ENCODE peak calls at places on chromosomes 12 and 14, in seven cellular contexts. Q is left lung, Z is astrocyte of the cerebellum, B is astrocyte of the spinal cord, V is WTC11, D is H1, Y is BJ. O is an unnamed sample.

GRCh38 chr12:57726884-57727757 is 11.4 kb downstream of the AGAP2 start:
- DNase-seq in D (peak), Q (no peak), Z (no peak), V (peak), Y (no peak), B (peak), O (no peak)

GRCh38 chr12:116628450-116628793 is 69.2 kb downstream of the MAP1LC3B2 start:
- DNase-seq in Y (no peak), V (no peak), B (no peak), Q (no peak), Z (no peak), D (no peak), O (no peak)

GRCh38 chr14:80607430-80608200 is 333.9 kb downstream of the CEP128 start:
- DNase-seq in Y (no peak), Q (no peak), V (no peak), B (no peak), Z (no peak), D (no peak), O (no peak)

GRCh38 chr12:23473071-23473470 is 476.4 kb downstream of the SOX5 start:
- DNase-seq in Y (no peak), Q (no peak), V (no peak), Z (no peak), B (no peak), D (no peak), O (no peak)

GRCh38 chr12:29334911-29335310 is 46.1 kb downstream of the ERGIC2 start:
- DNase-seq in B (no peak), Z (no peak), Y (no peak), D (no peak), V (no peak), Q (no peak), O (no peak)

GRCh38 chr12:78101946-78102635 is 271.4 kb downstream of the NAV3 start:
- DNase-seq in Q (no peak), Y (no peak), D (no peak), V (peak), Z (no peak), B (no peak), O (no peak)

GRCh38 chr14:106067935-106068334 is 541.6 kb downstream of the TMEM121 start:
- DNase-seq in V (no peak), Y (no peak), B (no peak), Z (no peak), D (no peak), Q (no peak), O (no peak)

GRCh38 chr12:105850103-105850968 is 288.4 kb downstream of the NUAK1 start:
- DNase-seq in B (no peak), D (no peak), V (no peak), Q (no peak), Y (no peak), Z (no peak), O (no peak)

GRCh38 chr14:67856806-67857205 is 37.2 kb downstream of the RAD51B start:
- DNase-seq in D (no peak), V (no peak), Y (peak), Z (peak), B (peak), Q (no peak), O (no peak)

GRCh38 chr12:111748195-111748803 is 18.4 kb upstream of the ALDH2 start:
- DNase-seq in Z (no peak), Y (no peak), Q (no peak), D (no peak), V (no peak), B (no peak), O (no peak)

GRCh38 chr14:51176819-51177218 is 63.2 kb upstream of the TMX1 start:
- DNase-seq in D (no peak), V (no peak), Q (no peak), B (no peak), Y (no peak), Z (no peak), O (no peak)

GRCh38 chr12:115383668-115384067 is 699.7 kb upstream of the TBX3 start:
- DNase-seq in V (no peak), Q (no peak), B (peak), Z (peak), D (no peak), Y (no peak), O (no peak)

GRCh38 chr12:131615316-131616053 is 95.4 kb upstream of the SFSWAP start:
- DNase-seq in V (no peak), Z (no peak), Y (no peak), B (no peak), D (no peak), Q (no peak), O (no peak)

GRCh38 chr14:20498622-20499021 is 6.7 kb upstream of the RNASE10 start:
- DNase-seq in V (no peak), Z (no peak), Y (no peak), D (no peak), B (no peak), Q (no peak), O (no peak)

GRCh38 chr12:31218203-31219025 is 107.5 kb downstream of the SINHCAF start:
- DNase-seq in Z (no peak), V (peak), D (no peak), Y (no peak), B (no peak), Q (peak), O (no peak)

GRCh38 chr12:82757059-82757458 is 70.4 kb downstream of the TMTC2 start:
- DNase-seq in Z (no peak), D (no peak), V (no peak), Q (no peak), B (no peak), Y (no peak), O (no peak)

GRCh38 chr12:52568111-52568510 is 5.5 kb downstream of the KRT74 start:
- DNase-seq in B (no peak), Z (no peak), Y (no peak), V (no peak), D (no peak), Q (no peak), O (no peak)

GRCh38 chr14:71529855-71530254 is 402.4 kb upstream of the RGS6 start:
- DNase-seq in Z (peak), Q (no peak), D (no peak), Y (no peak), V (no peak), B (peak), O (no peak)

GRCh38 chr12:59708484-59708883 is 112.7 kb downstream of the SLC16A7 start:
- DNase-seq in D (no peak), Y (no peak), B (no peak), Z (no peak), V (no peak), Q (no peak), O (no peak)

GRCh38 chr12:127286281-127286680 is 980.7 kb upstream of the TMEM132C start:
- DNase-seq in D (no peak), Q (no peak), Z (no peak), V (no peak), Y (no peak), B (no peak), O (no peak)

GRCh38 chr12:104588048-104588942 is 131.5 kb downstream of the CHST11 start:
- DNase-seq in B (peak), Z (no peak), Q (no peak), Y (peak), V (no peak), D (no peak), O (no peak)

GRCh38 chr12:123075591-123076171 is 75.2 kb downstream of the PITPNM2 start:
- DNase-seq in Q (peak), B (peak), Z (no peak), Y (no peak), D (peak), V (peak), O (peak)

GRCh38 chr12:111330800-111331752 is 37.8 kb downstream of the PHETA1 start:
- DNase-seq in Y (peak), B (peak), Q (no peak), V (no peak), Z (peak), D (no peak), O (no peak)

GRCh38 chr14:31966896-31967668 is 110.0 kb upstream of the ARHGAP5 start:
- DNase-seq in Z (no peak), Q (no peak), V (no peak), D (no peak), Y (no peak), B (no peak), O (no peak)

GRCh38 chr14:92161521-92161920 is 39.8 kb downstream of the CPSF2 start:
- DNase-seq in D (no peak), Y (no peak), Z (no peak), V (no peak), B (no peak), Q (no peak), O (no peak)

GRCh38 chr12:67750528-67751183 is 102.1 kb downstream of the DYRK2 start:
- DNase-seq in Z (no peak), D (no peak), V (no peak), Q (no peak), Y (no peak), B (no peak), O (no peak)

GRCh38 chr14:35355981-35356839 is 48.3 kb downstream of the NFKBIA start:
- DNase-seq in V (no peak), D (no peak), Y (peak), Z (no peak), B (no peak), Q (no peak), O (no peak)

GRCh38 chr12:51818567-51819300 is 29.8 kb downstream of the FIGNL2 start:
- DNase-seq in V (no peak), Z (peak), D (no peak), B (peak), Y (peak), Q (no peak), O (no peak)

GRCh38 chr12:65152012-65152411 is 17.4 kb upstream of the LEMD3 start:
- DNase-seq in D (no peak), Y (no peak), B (no peak), Q (no peak), Z (no peak), V (no peak), O (no peak)

GRCh38 chr12:109052415-109053323 is at the start of gene USP30:
- DNase-seq in Q (peak), D (peak), B (peak), Z (peak), V (peak), Y (no peak), O (peak)

GRCh38 chr12:105104762-105105161 is 2.8 kb upstream of the WASHC4 start:
- DNase-seq in V (no peak), D (no peak), B (no peak), Y (no peak), Z (no peak), Q (no peak), O (no peak)

GRCh38 chr12:124564232-124564958 is 3.0 kb downstream of the NCOR2 start:
- DNase-seq in Z (no peak), V (no peak), B (no peak), Q (no peak), Y (no peak), D (no peak), O (no peak)

GRCh38 chr12:95790912-95791849 is 617 bp upstream of the NTN4 start:
- DNase-seq in D (peak), B (no peak), Z (no peak), V (peak), Q (peak), Y (no peak), O (peak)

GRCh38 chr12:111597731-111598636 is 1.1 kb downstream of the ATXN2 start:
- DNase-seq in D (peak), Z (no peak), B (peak), Y (no peak), Q (peak), V (peak), O (peak)

GRCh38 chr12:107385518-107385917 is 292.2 kb upstream of the CRY1 start:
- DNase-seq in Y (no peak), Q (no peak), Z (no peak), V (no peak), D (no peak), B (peak), O (no peak)

DNA sequence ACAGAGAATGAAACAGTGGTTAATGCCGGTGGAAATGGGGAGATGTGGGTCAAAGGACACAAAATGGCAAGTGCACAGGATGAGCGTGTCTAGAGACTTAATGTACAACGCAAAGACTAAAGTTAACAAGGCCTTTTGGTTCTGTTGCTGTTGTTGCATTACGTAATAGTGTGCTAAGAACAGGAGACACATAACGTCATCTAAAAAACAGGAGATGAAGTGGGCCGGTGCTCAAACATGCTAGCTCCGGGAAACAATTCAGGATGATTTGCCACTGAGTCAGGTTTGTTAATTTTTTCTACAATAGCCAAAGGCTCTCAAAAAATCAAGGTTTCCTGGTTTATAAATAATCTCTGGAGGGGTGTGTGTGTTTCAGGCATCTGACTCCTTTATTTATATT is 55.5 kb downstream of the ETV6 start:
- DNase-seq in Y (peak), V (no peak), D (no peak), B (peak), Z (peak), Q (no peak), O (no peak)
- TF ChIP-seq CTCF in Y (no peak), V (no peak), D (no peak), B (no peak), Z (no peak), Q (no peak), O (no peak)

GRCh38 chr12:90102957-90103652 is 394.5 kb upstream of the ATP2B1 start:
- DNase-seq in Y (no peak), V (no peak), B (peak), Z (peak), D (no peak), Q (no peak), O (no peak)
- TF ChIP-seq CTCF in Y (peak), V (peak), B (peak), Z (peak), D (no peak), Q (peak), O (peak)

GRCh38 chr14:69299286-69300035 is 39.5 kb downstream of the GALNT16 start:
- DNase-seq in Z (no peak), V (peak), Y (no peak), Q (no peak), B (no peak), D (peak), O (no peak)
- TF ChIP-seq CTCF in Z (peak), V (no peak), Y (peak), Q (no peak), B (peak), D (peak), O (no peak)

DNA sequence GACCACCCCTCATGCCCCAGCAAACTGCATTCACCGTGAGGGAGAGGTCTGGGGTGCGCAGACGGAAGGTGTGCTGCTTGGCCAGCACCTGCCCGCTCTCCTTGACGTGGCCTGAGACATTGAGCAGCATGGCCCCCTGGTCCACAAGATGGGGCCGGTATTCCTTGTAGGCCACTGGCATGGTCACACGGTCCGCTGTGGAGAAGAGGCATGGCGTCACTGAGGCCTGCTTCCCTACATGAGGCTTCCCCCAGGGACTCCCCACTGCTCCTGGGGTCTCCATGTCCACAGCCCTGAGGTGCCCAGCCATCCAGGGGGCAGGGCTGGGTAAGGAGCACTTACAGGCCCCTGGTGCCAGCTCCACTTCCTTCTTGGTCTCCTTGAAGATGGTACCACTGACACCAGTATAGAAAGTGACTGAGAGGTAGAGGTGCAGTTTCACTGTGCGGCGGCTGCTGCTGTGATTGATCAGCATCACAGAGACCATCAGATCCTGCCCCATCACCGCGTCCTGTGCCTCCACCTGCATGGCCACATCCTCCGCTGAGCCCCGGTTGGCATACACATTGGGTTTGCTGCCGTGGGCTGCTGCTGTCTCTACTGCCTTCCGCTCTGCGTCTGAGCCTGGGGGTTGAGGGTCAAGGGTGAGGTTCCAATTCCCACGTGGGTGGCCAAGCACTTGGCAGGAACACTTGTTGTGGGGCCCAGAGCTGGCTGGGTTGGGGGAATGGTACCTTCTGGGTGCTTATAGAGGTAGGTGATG is 8.2 kb downstream of the TGM1 start:
- DNase-seq in V (no peak), D (no peak), Z (no peak), Q (peak), Y (no peak), B (no peak), O (no peak)
- TF ChIP-seq CTCF in V (no peak), D (no peak), Z (no peak), Q (no peak), Y (no peak), B (no peak), O (no peak)

DNA sequence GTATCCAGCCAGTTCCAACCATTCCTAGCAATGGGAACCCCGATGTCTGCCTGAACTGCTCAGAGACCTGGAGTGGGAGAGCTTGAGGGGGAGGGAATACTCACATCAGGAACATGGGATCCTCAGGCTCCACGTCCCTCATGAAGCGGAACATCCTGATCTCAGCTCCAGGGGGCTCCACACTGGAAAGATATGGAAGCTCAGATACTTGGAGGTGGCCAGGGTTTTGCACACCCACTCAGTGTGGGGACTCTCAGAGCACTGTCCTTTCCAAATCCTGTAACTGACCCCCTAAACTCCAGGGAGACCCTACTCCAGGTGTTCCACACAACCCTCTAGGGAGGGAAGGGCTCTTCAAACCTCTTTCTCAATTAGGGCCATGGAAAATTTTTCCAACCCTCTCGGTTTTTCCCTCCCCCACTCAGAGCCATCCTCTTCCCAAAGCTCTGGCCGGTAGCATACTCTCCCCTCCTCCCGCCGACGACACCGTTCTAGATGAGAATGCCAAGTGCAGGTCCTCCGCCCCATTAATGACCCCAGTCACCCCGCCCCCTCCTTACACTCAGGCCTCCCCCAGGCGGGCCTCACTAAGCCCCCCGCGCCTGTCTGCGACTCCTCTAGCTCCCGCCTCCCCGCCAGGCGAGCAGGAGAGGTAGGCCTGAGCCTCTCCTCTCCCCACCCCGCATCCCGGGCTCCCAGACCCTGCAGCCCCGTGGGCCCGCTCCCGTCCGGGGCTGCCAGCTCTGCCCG is 585 bp downstream of the MLF2 start:
- DNase-seq in Y (no peak), Q (no peak), V (peak), B (peak), D (no peak), Z (no peak), O (no peak)
- TF ChIP-seq CTCF in Y (peak), Q (no peak), V (no peak), B (peak), D (peak), Z (peak), O (peak)

GRCh38 chr14:73223049-73223448 is 14.3 kb upstream of the PAPLN start:
- DNase-seq in B (no peak), Q (no peak), Z (no peak), V (no peak), D (no peak), Y (no peak), O (no peak)
- TF ChIP-seq CTCF in B (no peak), Q (no peak), Z (no peak), V (no peak), D (no peak), Y (no peak), O (no peak)

GRCh38 chr12:6700646-6701051 is at the start of gene PIANP:
- DNase-seq in Z (no peak), Y (no peak), B (no peak), V (peak), D (peak), Q (no peak), O (peak)

GRCh38 chr12:6701078-6701768 is 608 bp upstream of the PIANP start:
- DNase-seq in Q (no peak), Y (no peak), Z (no peak), B (no peak), V (no peak), D (no peak), O (no peak)

GRCh38 chr12:6699259-6699988 is 1.2 kb downstream of the PIANP start:
- DNase-seq in Z (no peak), V (no peak), Q (no peak), D (no peak), B (no peak), Y (no peak), O (no peak)

GRCh38 chr12:6699989-6700645 is 498 bp downstream of the PIANP start:
- DNase-seq in Q (peak), V (peak), D (peak), Y (no peak), B (no peak), Z (no peak), O (peak)

DNA sequence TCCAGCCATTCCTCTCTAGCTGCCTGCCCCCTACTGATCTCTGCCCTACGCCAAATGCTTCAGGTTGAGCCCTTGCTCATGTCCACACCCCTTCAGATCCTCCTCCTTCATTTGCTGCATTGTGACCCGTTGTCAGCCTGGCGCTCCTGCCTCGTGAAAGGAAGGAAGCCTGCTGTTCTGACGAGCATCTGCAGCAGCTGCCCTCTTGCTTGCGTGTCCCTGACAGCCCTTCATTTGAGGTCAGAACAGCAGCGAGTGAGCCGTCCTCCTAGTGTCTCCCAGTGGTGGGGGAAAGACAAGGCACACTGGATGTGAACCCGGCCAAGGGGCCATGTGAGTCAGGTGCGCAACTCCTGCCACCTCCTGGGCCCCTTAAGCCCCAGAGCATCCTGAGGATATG is 3.0 kb upstream of the PIANP start:
- DNase-seq in Y (no peak), Q (no peak), Z (no peak), B (no peak), V (peak), D (peak), O (no peak)
- TF ChIP-seq CTCF in Y (no peak), Q (no peak), Z (no peak), B (no peak), V (no peak), D (no peak), O (no peak)

GRCh38 chr14:94005324-94005723 is 8.2 kb downstream of the CCDC197 start:
- DNase-seq in D (no peak), B (no peak), Q (peak), V (peak), Z (no peak), Y (no peak), O (no peak)
- TF ChIP-seq CTCF in D (peak), B (peak), Q (peak), V (peak), Z (peak), Y (peak), O (peak)

O was measured in neural crest cell.